ENCODE peak calls at places on chromosomes 6 and 20, in five cellular contexts. H is astrocyte, M is heart left ventricle, W is tibial artery, Q is ovary. E is an unnamed sample. For H3K27me3, the result is how much of the 10 kb centered on the place peaks cover.

GRCh38 chr20:823326-823902 is 10.1 kb upstream of the FAM110A start:
- DNase-seq in Q (no peak), W (peak), H (no peak), M (no peak), E (no peak)

GRCh38 chr6:10850728-10851127 is 12.4 kb upstream of the MAK start:
- DNase-seq in W (no peak), Q (no peak), H (no peak), M (no peak), E (no peak)

GRCh38 chr6:43990627-43991619 is 136.3 kb downstream of the MRPL14 start:
- DNase-seq in H (peak), M (no peak), Q (peak), W (peak), E (no peak)

GRCh38 chr6:4814212-4814611 is 38.0 kb downstream of the CDYL start:
- DNase-seq in W (no peak), M (no peak), Q (no peak), H (no peak), E (no peak)

GRCh38 chr20:38878798-38879197 is 47.4 kb upstream of the FAM83D start:
- DNase-seq in Q (no peak), W (no peak), M (no peak), H (peak), E (peak)

GRCh38 chr20:19901226-19901625 is 115.9 kb upstream of the NAA20 start:
- DNase-seq in M (no peak), Q (no peak), W (no peak), H (no peak), E (no peak)

GRCh38 chr20:4267242-4267641 is 251.9 kb upstream of the RNF24 start:
- DNase-seq in W (no peak), Q (no peak), M (no peak), H (no peak), E (no peak)

GRCh38 chr20:56629464-56630085 is 469 bp downstream of the TFAP2C start:
- DNase-seq in Q (no peak), H (no peak), M (no peak), W (no peak), E (no peak)

GRCh38 chr20:9103955-9104354 is 35.1 kb downstream of the PLCB4 start:
- DNase-seq in W (no peak), Q (no peak), H (no peak), M (no peak), E (peak)

GRCh38 chr6:166925141-166925996 is 31.0 kb downstream of the RNASET2 start:
- DNase-seq in H (no peak), Q (no peak), M (no peak), W (no peak), E (no peak)

GRCh38 chr6:117491916-117492315 is 9.4 kb downstream of the DCBLD1 start:
- DNase-seq in H (peak), W (no peak), M (no peak), Q (no peak), E (peak)

GRCh38 chr6:139801571-139802321 is 427.3 kb upstream of the CITED2 start:
- DNase-seq in W (no peak), M (no peak), H (peak), Q (no peak), E (peak)

GRCh38 chr6:157089851-157090250 is 233.5 kb downstream of the TMEM242 start:
- DNase-seq in W (no peak), Q (no peak), M (no peak), H (no peak), E (no peak)

GRCh38 chr6:42960243-42961019 is at the start of gene GNMT:
- DNase-seq in W (peak), H (no peak), M (peak), Q (peak), E (peak)

GRCh38 chr20:53411129-53411528 is 182.5 kb downstream of the ZNF217 start:
- DNase-seq in M (no peak), W (no peak), Q (no peak), H (no peak), E (no peak)

GRCh38 chr6:107532707-107533106 is 42.8 kb downstream of the SOBP start:
- DNase-seq in H (no peak), Q (no peak), W (no peak), M (peak), E (no peak)

GRCh38 chr6:1618305-1619105 is 8.8 kb downstream of the FOXC1 start:
- DNase-seq in M (no peak), Q (no peak), H (no peak), W (peak), E (no peak)
- H3K27me3 ChIP-seq in M (half or more), Q (under half), H (half or more), W (under half), E (under half)

GRCh38 chr6:153790881-153791473 is 248.1 kb upstream of the OPRM1 start:
- DNase-seq in W (no peak), Q (no peak), M (no peak), H (peak), E (no peak)
- TF ChIP-seq CTCF in W (no peak), Q (no peak), M (no peak), H (no peak), E (no peak)

DNA sequence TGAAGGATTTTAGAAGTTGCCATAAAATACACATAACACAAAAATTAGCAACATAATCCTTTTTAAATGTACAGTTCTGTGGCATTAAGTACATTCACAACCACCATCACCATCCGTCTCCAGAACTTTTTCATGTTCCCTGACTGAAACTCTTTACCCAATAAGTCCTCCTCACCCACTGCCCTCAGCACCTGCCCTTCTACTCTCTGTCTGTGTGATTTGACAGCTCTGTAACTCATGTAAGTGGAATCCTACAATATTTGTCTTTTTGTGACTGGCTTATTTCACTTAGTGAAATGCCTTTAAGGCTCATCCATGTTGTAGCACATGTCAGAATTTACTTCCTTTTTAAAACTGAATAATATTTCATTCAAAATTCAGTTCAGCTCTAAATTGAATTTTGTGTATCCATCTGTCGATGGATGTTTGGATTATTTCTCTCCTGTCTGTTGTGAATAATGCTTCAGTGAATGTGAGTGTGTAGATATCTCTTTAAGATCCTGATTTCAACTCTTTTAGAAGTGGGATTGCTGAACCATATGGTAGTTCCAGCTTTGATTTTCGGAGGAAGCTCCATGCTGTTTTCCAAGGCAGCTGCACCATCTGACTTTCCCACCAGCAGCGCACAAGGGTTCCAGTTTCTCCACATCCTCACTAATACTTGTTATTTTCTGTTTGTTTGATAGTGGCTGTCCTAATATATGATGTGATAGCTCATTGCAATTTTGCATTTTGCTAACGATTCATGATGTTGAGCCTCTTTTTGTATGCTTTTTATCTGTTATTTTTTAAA is 4.2 kb downstream of the ENTPD6 start:
- DNase-seq in M (no peak), H (no peak), W (no peak), Q (no peak), E (no peak)
- H3K4me3 ChIP-seq in M (no peak), H (no peak), W (no peak), Q (no peak), E (no peak)

DNA sequence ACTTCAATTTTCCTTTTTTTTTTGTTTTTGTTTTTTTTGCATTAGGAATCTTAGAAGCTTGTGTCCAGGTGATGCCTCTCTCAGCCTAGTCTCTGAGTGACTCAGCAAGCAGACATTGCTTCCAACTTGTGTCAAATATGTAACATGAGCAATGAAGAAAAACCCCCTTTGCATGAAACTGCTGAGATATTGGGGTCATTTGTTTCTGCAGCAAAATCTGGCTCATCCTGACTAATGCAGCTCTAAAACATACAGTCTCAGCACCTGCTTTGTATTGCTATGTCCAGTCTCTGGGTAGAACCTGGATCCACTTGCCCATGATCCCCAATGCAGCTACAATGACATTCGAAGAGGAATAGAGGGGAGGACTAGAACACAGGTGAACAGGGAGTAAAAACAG is 55.7 kb upstream of the LRFN2 start:
- DNase-seq in Q (no peak), H (no peak), M (no peak), W (no peak), E (no peak)
- H3K27me3 ChIP-seq in Q (under half), H (under half), M (under half), W (under half), E (under half)